ENCODE peak calls at places on chromosome 11, in six cellular contexts. I is NB4, K is adrenal gland, W is uterus, Z is tibial nerve, P is H1. L is an unnamed sample.

GRCh38 chr11:60119708-60120107 is 31.2 kb downstream of the MS4A2 start:
- DNase-seq in P (no peak), K (no peak), Z (no peak), I (peak; percentile 75), W (no peak), L (no peak)

GRCh38 chr11:8258771-8259170 is 4.9 kb downstream of the LMO1 start:
- DNase-seq in P (no peak), I (peak; percentile 55), Z (no peak), K (peak; percentile 60), W (peak; percentile 3), L (no peak)

GRCh38 chr11:75262436-75262835 is 21.9 kb downstream of the TPBGL start:
- DNase-seq in W (peak; percentile 6), I (no peak), P (no peak), Z (no peak), K (no peak), L (no peak)

GRCh38 chr11:134050541-134051383 is 18.1 kb upstream of the JAM3 start:
- DNase-seq in K (peak; percentile 84), I (peak; percentile 70), P (no peak), W (peak; percentile 77), Z (peak; percentile 57), L (peak; percentile 57)

GRCh38 chr11:123100378-123101085 is 38.6 kb upstream of the HSPA8 start:
- DNase-seq in Z (no peak), P (no peak), K (peak; percentile 27), W (peak; percentile 52), I (no peak), L (no peak)

GRCh38 chr11:11525283-11525682 is 96.5 kb downstream of the GALNT18 start:
- DNase-seq in W (no peak), K (no peak), I (no peak), P (no peak), Z (no peak), L (no peak)

GRCh38 chr11:17252704-17253103 is 23.8 kb upstream of the NUCB2 start:
- DNase-seq in Z (no peak), I (no peak), W (no peak), K (no peak), P (no peak), L (no peak)

GRCh38 chr11:120952503-120953229 is 71.2 kb upstream of the TBCEL start:
- DNase-seq in P (peak; percentile 60), K (peak; percentile 82), I (peak; percentile 76), Z (peak; percentile 45), W (peak; percentile 50), L (peak; percentile 63)

GRCh38 chr11:34263462-34264186 is 94.2 kb downstream of the ABTB2 start:
- DNase-seq in Z (no peak), P (no peak), W (peak; percentile 82), I (no peak), K (peak; percentile 86), L (no peak)

GRCh38 chr11:133945087-133945974 is 11.4 kb downstream of the IGSF9B start:
- DNase-seq in W (peak; percentile 73), K (peak; percentile 41), Z (no peak), P (no peak), I (no peak), L (no peak)

GRCh38 chr11:114074546-114075342 is 15.2 kb downstream of the ZBTB16 start:
- DNase-seq in Z (no peak), K (no peak), W (no peak), I (peak; percentile 54), P (no peak), L (peak; percentile 9)

GRCh38 chr11:111846063-111846462 is 25.3 kb downstream of the ALG9 start:
- DNase-seq in Z (no peak), I (peak; percentile 53), P (no peak), W (no peak), K (no peak), L (no peak)

GRCh38 chr11:111846640-111847039 is 24.7 kb downstream of the ALG9 start:
- DNase-seq in I (peak; percentile 68), Z (no peak), P (no peak), W (peak; percentile 49), K (no peak), L (no peak)

GRCh38 chr11:111841370-111842053 is 29.9 kb downstream of the ALG9 start:
- DNase-seq in Z (peak; percentile 88), K (peak; percentile 87), P (peak; percentile 46), I (peak; percentile 88), W (peak; percentile 95), L (peak; percentile 94)

GRCh38 chr11:111843659-111844058 is 27.7 kb downstream of the ALG9 start:
- DNase-seq in W (no peak), I (no peak), P (no peak), Z (no peak), K (no peak), L (no peak)

DNA sequence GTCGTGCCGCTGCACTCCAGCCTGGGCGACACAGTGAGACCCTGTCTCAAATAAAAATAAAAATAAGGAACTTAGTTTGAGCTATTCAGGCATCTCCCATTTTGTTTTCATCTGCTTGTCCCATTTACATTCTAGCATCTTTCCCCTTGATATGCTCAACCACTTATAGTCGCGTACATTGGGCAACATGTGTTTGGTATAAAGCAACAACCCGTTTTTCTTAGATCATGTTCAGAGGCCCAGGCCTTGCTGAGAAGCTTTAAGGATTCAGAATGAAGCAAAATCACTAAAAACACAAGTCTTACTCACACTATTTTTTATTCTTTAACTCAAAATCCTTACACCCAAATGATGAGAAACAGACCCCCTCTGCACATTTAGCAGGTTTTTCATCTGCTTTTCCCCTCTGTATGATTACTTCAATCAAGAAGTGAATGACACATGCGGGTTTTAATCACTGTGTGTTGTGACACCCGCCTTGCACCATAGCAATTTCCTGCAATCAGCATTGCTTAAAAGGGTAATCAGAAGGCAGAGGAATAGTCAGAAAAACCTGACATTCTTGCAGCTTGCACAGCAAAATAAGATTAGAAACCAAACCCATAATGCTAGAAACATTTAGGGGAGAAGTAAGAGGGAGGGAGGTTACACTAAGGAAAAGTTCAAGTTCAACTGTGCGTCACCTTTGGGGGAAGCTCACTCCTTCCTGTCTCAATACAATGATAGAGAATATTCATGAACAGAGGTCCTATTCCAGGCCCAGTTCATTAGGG is 25.9 kb downstream of the ALG9 start:
- DNase-seq in Z (no peak), K (no peak), I (peak; percentile 89), P (no peak), W (no peak), L (peak; percentile 4)
- TF ChIP-seq POLR2A in Z (no peak), K (no peak), I (no peak), P (no peak), W (no peak), L (no peak)

GRCh38 chr11:65437436-65438227 is 15.0 kb downstream of the NEAT1 start:
- DNase-seq in Z (peak; percentile 12), W (peak; percentile 16), K (peak; percentile 52), P (no peak), I (no peak), L (no peak)
- TF ChIP-seq POLR2A in Z (peak; percentile 6), W (no peak), K (peak; percentile 11), P (no peak), I (no peak), L (peak; percentile 65)

GRCh38 chr11:19829109-19829790 is 116.6 kb downstream of the NAV2 start:
- DNase-seq in Z (no peak), K (no peak), I (no peak), W (no peak), P (no peak), L (no peak)
- TF ChIP-seq POLR2A in Z (no peak), K (no peak), I (no peak), W (no peak), P (no peak), L (no peak)

GRCh38 chr11:130582994-130583393 is 134.5 kb downstream of the ADAMTS15 start:
- DNase-seq in W (no peak), K (no peak), P (no peak), Z (no peak), I (no peak), L (no peak)

GRCh38 chr11:130581631-130582030 is 133.2 kb downstream of the ADAMTS15 start:
- DNase-seq in P (no peak), K (no peak), I (no peak), W (no peak), Z (no peak), L (no peak)

GRCh38 chr11:130578738-130579368 is 130.4 kb downstream of the ADAMTS15 start:
- DNase-seq in W (no peak), I (no peak), P (no peak), Z (no peak), K (no peak), L (no peak)

GRCh38 chr11:130582176-130582575 is 133.7 kb downstream of the ADAMTS15 start:
- DNase-seq in P (no peak), W (no peak), I (no peak), Z (no peak), K (no peak), L (no peak)

DNA sequence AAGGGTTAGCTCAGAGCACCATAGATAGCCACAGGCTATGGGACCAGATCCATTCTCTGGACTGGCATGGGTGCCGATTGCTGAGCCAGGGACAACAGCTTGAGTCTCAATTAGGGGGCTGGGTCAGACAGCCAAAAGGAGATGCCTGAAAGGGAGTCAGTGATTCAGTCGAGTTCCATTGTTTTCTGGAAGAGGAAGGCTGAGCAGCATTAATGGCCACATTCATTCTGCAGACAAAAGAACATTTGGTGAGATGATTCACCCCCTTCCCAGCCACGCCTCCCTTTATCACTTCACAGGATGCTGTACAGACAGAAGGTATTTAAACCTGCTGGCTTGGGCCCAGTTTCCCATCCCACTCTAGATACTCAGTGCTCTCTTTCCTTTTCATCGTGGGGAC is 131.9 kb downstream of the ADAMTS15 start:
- DNase-seq in P (peak; percentile 59), K (no peak), I (no peak), Z (no peak), W (peak; percentile 61), L (no peak)
- TF ChIP-seq POLR2A in P (no peak), K (no peak), I (no peak), Z (no peak), W (no peak), L (no peak)